ENCODE peak calls at places on chromosomes 16 and 17, in six cellular contexts. J is colonic mucosa, V is HS-5, R is GF-D8, S is NCI-H510A, M is GOT3. N is an unnamed sample.

GRCh38 chr16:69567031-69567680 is 1.4 kb downstream of the NFAT5 start:
- DNase-seq in J (no peak), V (no peak), R (no peak), S (no peak), M (no peak), N (peak)

GRCh38 chr17:63833026-63833740 is 5.7 kb upstream of the FTSJ3 start:
- DNase-seq in J (no peak), V (no peak), R (no peak), S (no peak), M (no peak), N (no peak)

GRCh38 chr16:87123356-87124001 is 193.7 kb downstream of the C16orf95 start:
- DNase-seq in J (no peak), V (no peak), R (no peak), S (no peak), M (no peak), N (no peak)

GRCh38 chr17:56867948-56868376 is 34.0 kb downstream of the DGKE start:
- DNase-seq in J (no peak), V (peak), R (no peak), S (no peak), M (no peak), N (peak)

GRCh38 chr17:76145231-76146052 is 4.4 kb upstream of the FOXJ1 start:
- DNase-seq in J (no peak), V (no peak), R (no peak), S (no peak), M (no peak), N (peak)

GRCh38 chr16:30980434-30980833 is 4.6 kb upstream of the HSD3B7 start:
- DNase-seq in J (no peak), V (no peak), R (no peak), S (no peak), M (no peak), N (no peak)

GRCh38 chr16:17474037-17474436 is 3.3 kb upstream of the XYLT1 start:
- DNase-seq in J (no peak), V (no peak), R (peak), S (no peak), M (no peak), N (no peak)

GRCh38 chr17:31663576-31663975 is 195.5 kb downstream of the COPRS start:
- DNase-seq in J (no peak), V (peak), R (no peak), S (no peak), M (no peak), N (peak)

GRCh38 chr16:70770968-70771552 is 29.9 kb downstream of the VAC14 start:
- DNase-seq in J (peak), V (no peak), R (no peak), S (no peak), M (no peak), N (peak)

GRCh38 chr17:75428775-75429469 is 23.4 kb upstream of the GRB2 start:
- DNase-seq in J (no peak), V (peak), R (no peak), S (no peak), M (no peak), N (no peak)

GRCh38 chr16:22813223-22813945 is 578 bp upstream of the HS3ST2 start:
- DNase-seq in J (peak), V (no peak), R (no peak), S (peak), M (no peak), N (peak)

GRCh38 chr16:14475370-14476139 is 154.5 kb downstream of the PARN start:
- DNase-seq in J (no peak), V (no peak), R (no peak), S (peak), M (no peak), N (no peak)

GRCh38 chr17:76391200-76391715 is 6.8 kb downstream of the SPHK1 start:
- DNase-seq in J (no peak), V (no peak), R (no peak), S (no peak), M (no peak), N (no peak)

GRCh38 chr17:62619413-62620155 is 7.9 kb upstream of the MRC2 start:
- DNase-seq in J (no peak), V (no peak), R (no peak), S (no peak), M (no peak), N (no peak)

N was measured in endothelial cell of umbilical vein.